ENCODE peak calls at places on chromosomes 4 and X, in five cellular contexts. U is suprapubic skin, J is Peyer's patch, N is heart right ventricle, C is breast epithelium. S is an unnamed sample. For H3K4me1, the result is how much of the 10 kb centered on the place peaks cover.

GRCh38 chr4:118898684-118899138 is 10.1 kb downstream of the SYNPO2 start:
- DNase-seq in U (no peak), J (no peak), N (peak), C (no peak), S (no peak)

GRCh38 chr4:110249687-110250387 is 51.4 kb upstream of the ELOVL6 start:
- DNase-seq in U (no peak), J (no peak), N (no peak), C (no peak), S (no peak)

GRCh38 chr4:126762651-126763247 is 870.0 kb upstream of the INTU start:
- DNase-seq in U (no peak), J (no peak), N (no peak), C (no peak), S (no peak)

GRCh38 chr4:175054980-175055379 is 136.8 kb downstream of the ADAM29 start:
- DNase-seq in U (no peak), J (no peak), N (no peak), C (no peak), S (no peak)

GRCh38 chr4:77777135-77777777 is 41.9 kb downstream of the CNOT6L start:
- DNase-seq in U (no peak), J (no peak), N (no peak), C (no peak), S (no peak)

GRCh38 chr4:180101348-180102083 is 2141.7 kb upstream of the TENM3 start:
- DNase-seq in U (peak), J (no peak), N (no peak), C (no peak), S (no peak)

GRCh38 chrX:77426811-77427210 is 20.4 kb upstream of the FGF16 start:
- DNase-seq in U (no peak), J (no peak), N (no peak), C (no peak), S (no peak)

GRCh38 chrX:149515954-149516602 is 11.0 kb upstream of the IDS start:
- DNase-seq in U (no peak), J (no peak), N (no peak), C (no peak), S (no peak)

GRCh38 chr4:2961411-2962098 is 1.7 kb downstream of the NOP14 start:
- DNase-seq in U (no peak), J (no peak), N (no peak), C (no peak), S (no peak)

GRCh38 chrX:23857409-23857808 is 50.3 kb downstream of the APOO start:
- DNase-seq in U (no peak), J (no peak), N (no peak), C (no peak), S (no peak)

GRCh38 chr4:152943673-152944072 is 7.5 kb downstream of the FHDC1 start:
- DNase-seq in U (no peak), J (no peak), N (no peak), C (no peak), S (no peak)

GRCh38 chr4:10403633-10404445 is 53.4 kb downstream of the ZNF518B start:
- DNase-seq in U (no peak), J (no peak), N (peak), C (no peak), S (no peak)

GRCh38 chrX:31420711-31421151 is 348.9 kb upstream of the FTHL17 start:
- DNase-seq in U (no peak), J (no peak), N (no peak), C (no peak), S (no peak)

GRCh38 chrX:150886381-150886780 is 12.1 kb downstream of the CD99L2 start:
- DNase-seq in U (no peak), J (no peak), N (no peak), C (no peak), S (no peak)

GRCh38 chrX:134484039-134484438 is 24.1 kb downstream of the HPRT1 start:
- DNase-seq in U (no peak), J (no peak), N (no peak), C (no peak), S (no peak)

GRCh38 chr4:19711871-19712270 is 539.8 kb upstream of the SLIT2 start:
- DNase-seq in U (no peak), J (no peak), N (no peak), C (no peak), S (no peak)

GRCh38 chr4:16827045-16827444 is 71.4 kb downstream of the LDB2 start:
- DNase-seq in U (no peak), J (no peak), N (no peak), C (no peak), S (no peak)

GRCh38 chr4:108959497-108959896 is 196.6 kb upstream of the ETNPPL start:
- DNase-seq in U (no peak), J (no peak), N (no peak), C (no peak), S (no peak)

GRCh38 chr4:14918336-14918735 is 83.9 kb upstream of the CPEB2 start:
- DNase-seq in U (no peak), J (no peak), N (no peak), C (no peak), S (no peak)

GRCh38 chr4:121726642-121727268 is 30.0 kb upstream of the ANXA5 start:
- DNase-seq in U (no peak), J (no peak), N (no peak), C (no peak), S (no peak)

GRCh38 chr4:3368841-3369760 is 72.7 kb upstream of the HGFAC start:
- DNase-seq in U (no peak), J (no peak), N (no peak), C (no peak), S (no peak)

GRCh38 chr4:74005528-74005927 is 7.1 kb upstream of the CXCL5 start:
- DNase-seq in U (no peak), J (no peak), N (no peak), C (no peak), S (no peak)

GRCh38 chrX:104270916-104271512 is 16.3 kb upstream of the ESX1 start:
- DNase-seq in U (no peak), J (peak), N (peak), C (no peak), S (no peak)

GRCh38 chr4:155190099-155190498 is 18.3 kb upstream of the NPY2R start:
- DNase-seq in U (no peak), J (no peak), N (no peak), C (no peak), S (no peak)

GRCh38 chrX:112651766-112652165 is 28.0 kb downstream of the LHFPL1 start:
- DNase-seq in U (no peak), J (no peak), N (no peak), C (no peak), S (no peak)

GRCh38 chr4:6425911-6426310 is 46.5 kb downstream of the PPP2R2C start:
- DNase-seq in U (no peak), J (no peak), N (no peak), C (no peak), S (no peak)

GRCh38 chrX:123322531-123322930 is 138.5 kb downstream of the GRIA3 start:
- DNase-seq in U (no peak), J (no peak), N (no peak), C (no peak), S (no peak)

GRCh38 chr4:151643564-151643963 is 117.2 kb downstream of the GATB start:
- DNase-seq in U (no peak), J (no peak), N (no peak), C (no peak), S (no peak)

GRCh38 chrX:87583679-87584078 is 66.1 kb downstream of the KLHL4 start:
- DNase-seq in U (no peak), J (no peak), N (no peak), C (no peak), S (no peak)

GRCh38 chr4:4869731-4870483 is 10.4 kb downstream of the MSX1 start:
- DNase-seq in U (no peak), J (no peak), N (no peak), C (no peak), S (no peak)

GRCh38 chr4:3257691-3258482 is 8.9 kb downstream of the MSANTD1 start:
- DNase-seq in U (peak), J (peak), N (peak), C (peak), S (no peak)

GRCh38 chr4:82706349-82707000 is 92.1 kb downstream of the SCD5 start:
- DNase-seq in U (no peak), J (no peak), N (no peak), C (no peak), S (no peak)

GRCh38 chrX:137212078-137212632 is 178.4 kb upstream of the GPR101 start:
- DNase-seq in U (no peak), J (no peak), N (no peak), C (no peak), S (no peak)

GRCh38 chr4:39526810-39527295 is 386 bp downstream of the UGDH start:
- DNase-seq in U (no peak), J (no peak), N (peak), C (no peak), S (no peak)

GRCh38 chr4:38177792-38178665 is 217.8 kb downstream of the PTTG2 start:
- DNase-seq in U (peak), J (peak), N (peak), C (no peak), S (peak)

GRCh38 chrX:73563740-73564073 is 710 bp downstream of the CHIC1 start:
- DNase-seq in U (no peak), J (no peak), N (no peak), C (no peak), S (no peak)

DNA sequence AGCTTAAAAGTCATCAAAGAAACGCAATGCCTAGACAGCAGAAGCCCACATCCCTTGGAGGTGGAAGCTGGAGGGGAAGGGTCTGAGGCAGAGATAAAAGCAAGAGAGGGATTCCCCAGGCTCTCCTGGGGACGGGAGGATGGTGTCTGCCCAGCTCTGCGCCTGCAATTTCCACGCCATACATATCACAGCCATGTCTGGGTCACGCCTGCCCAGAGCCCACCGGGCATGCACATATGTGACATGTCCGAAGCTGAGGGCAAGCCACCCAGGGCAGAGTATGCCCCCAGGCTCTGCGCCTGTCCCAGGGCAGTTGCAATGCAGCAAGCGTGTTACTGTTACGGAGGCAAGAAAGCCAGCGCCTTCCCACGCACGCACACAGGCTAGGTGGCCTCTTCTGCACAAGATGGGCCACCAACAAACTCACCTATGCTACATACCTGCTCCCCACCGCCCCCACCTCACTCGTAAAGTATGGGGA is 1.2 kb downstream of the FGF13 start:
- DNase-seq in U (no peak), J (no peak), N (no peak), C (no peak), S (no peak)
- H3K4me3 ChIP-seq in U (peak), J (no peak), N (peak), C (peak), S (peak)

DNA sequence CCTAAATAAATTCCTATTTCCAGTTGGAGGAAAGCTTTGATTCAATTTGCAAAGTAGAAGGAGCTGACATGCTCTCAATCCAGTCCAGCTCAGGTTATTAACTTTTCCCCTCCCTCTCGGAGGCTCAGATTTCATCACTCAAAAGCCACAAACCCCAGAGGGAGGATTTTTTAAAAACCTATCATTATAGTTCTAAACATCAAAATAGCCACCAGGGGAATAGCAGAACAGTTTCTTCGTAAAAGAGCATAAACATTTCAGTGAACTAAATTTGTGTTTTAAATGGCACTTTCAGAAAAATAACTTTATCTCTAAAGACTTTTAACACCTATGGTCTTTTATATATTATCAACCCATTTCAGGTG is 8.8 kb downstream of the GPRIN3 start:
- DNase-seq in U (no peak), J (no peak), N (no peak), C (no peak), S (no peak)
- H3K4me1 ChIP-seq in U (under half), J (under half), N (half or more), C (under half), S (under half)

GRCh38 chrX:130444641-130445336 is 43.0 kb downstream of the RBMX2 start:
- DNase-seq in U (no peak), J (no peak), N (no peak), C (no peak), S (no peak)
- H3K27ac ChIP-seq in U (no peak), J (no peak), N (no peak), C (no peak), S (no peak)

DNA sequence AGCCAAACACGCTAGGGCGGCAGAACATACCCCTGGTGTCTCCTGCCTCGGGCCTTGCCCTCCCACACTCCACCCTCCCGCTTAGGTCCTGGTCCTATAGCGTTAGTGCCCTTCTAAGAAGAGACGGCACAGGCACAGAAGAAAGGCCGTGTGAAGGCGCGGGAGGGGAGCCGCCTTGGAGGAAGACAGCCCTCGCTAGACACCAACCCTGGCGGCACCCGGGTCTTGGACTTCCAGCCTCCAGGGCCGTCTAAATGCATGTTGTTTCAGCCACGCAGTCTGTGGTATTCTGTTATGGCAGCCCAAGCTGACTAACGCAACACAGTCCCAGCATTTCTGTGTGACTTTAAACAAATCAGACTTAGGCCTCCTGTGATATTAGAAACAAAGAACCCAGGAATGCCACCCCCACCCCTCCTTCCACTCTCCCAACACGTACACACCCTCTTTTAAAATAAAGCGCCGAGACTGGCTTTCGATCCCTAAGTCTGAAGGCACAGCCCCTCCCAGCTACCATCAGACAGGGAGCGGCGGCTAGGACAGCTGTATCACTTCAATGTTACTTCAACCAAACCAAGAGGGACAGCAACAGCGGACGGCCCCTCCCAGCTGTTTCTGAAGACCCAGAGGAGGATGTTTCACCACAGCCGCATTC is 128.0 kb downstream of the AFAP1 start:
- DNase-seq in U (no peak), J (peak), N (peak), C (no peak), S (peak)
- H3K4me3 ChIP-seq in U (peak), J (no peak), N (no peak), C (no peak), S (no peak)

GRCh38 chr4:42641696-42642095 is 15.2 kb downstream of the ATP8A1 start:
- DNase-seq in U (no peak), J (no peak), N (no peak), C (no peak), S (no peak)
- H3K4me1 ChIP-seq in U (under half), J (under half), N (under half), C (under half), S (under half)

GRCh38 chrX:70479197-70479969 is 34.7 kb downstream of the DLG3 start:
- DNase-seq in U (no peak), J (no peak), N (no peak), C (no peak), S (no peak)
- H3K27ac ChIP-seq in U (peak), J (peak), N (peak), C (peak), S (peak)

S was measured in lung.